ENCODE peak calls at places on chromosome 15, in five cellular contexts. I, G, M, V and N are unnamed samples.
A peak's percentile ranks its signal among the peaks of the same experiment; 100 is the strongest.

GRCh38 chr15:43410572-43411214 is 39.8 kb downstream of the TUBGCP4 start:
- DNase-seq in V (no peak), M (peak; percentile 72), G (no peak), I (no peak), N (no peak)

GRCh38 chr15:98870788-98871187 is 136.8 kb downstream of the PGPEP1L start:
- DNase-seq in I (no peak), G (no peak), M (no peak), V (no peak), N (no peak)

GRCh38 chr15:73361331-73361730 is 7.4 kb downstream of the HCN4 start:
- DNase-seq in I (no peak), G (no peak), V (no peak), M (no peak), N (no peak)

GRCh38 chr15:57436166-57436565 is 59.9 kb downstream of the CGNL1 start:
- DNase-seq in I (no peak), G (no peak), M (no peak), V (no peak), N (no peak)

GRCh38 chr15:69748131-69748530 is 295.5 kb downstream of the RPLP1 start:
- DNase-seq in V (no peak), I (no peak), G (no peak), M (no peak), N (no peak)

GRCh38 chr15:99749386-99749785 is 16.1 kb upstream of the LYSMD4 start:
- DNase-seq in G (no peak), M (no peak), I (no peak), V (peak; percentile 50), N (no peak)

GRCh38 chr15:80587816-80588456 is 107.2 kb upstream of the ABHD17C start:
- DNase-seq in G (no peak), M (no peak), V (no peak), I (no peak), N (no peak)

GRCh38 chr15:72532991-72533601 is 59.0 kb downstream of the ARIH1 start:
- DNase-seq in V (peak; percentile 12), G (no peak), M (peak; percentile 26), I (no peak), N (no peak)

GRCh38 chr15:100572362-100572983 is 29.5 kb downstream of the LINS1 start:
- DNase-seq in G (no peak), I (no peak), V (no peak), M (no peak), N (no peak)

GRCh38 chr15:80456517-80457497 is 52.6 kb downstream of the ARNT2 start:
- DNase-seq in G (no peak), V (no peak), I (no peak), M (no peak), N (no peak)

GRCh38 chr15:61228025-61228901 is 839 bp downstream of the RORA start:
- DNase-seq in I (no peak), M (no peak), V (no peak), G (no peak), N (no peak)

GRCh38 chr15:69578792-69579587 is 126.4 kb downstream of the RPLP1 start:
- DNase-seq in M (no peak), V (no peak), I (no peak), G (no peak), N (no peak)

GRCh38 chr15:45442497-45443135 is 64.3 kb upstream of the GATM start:
- DNase-seq in M (no peak), V (no peak), G (no peak), I (no peak), N (no peak)

GRCh38 chr15:50261979-50262378 is 3.5 kb downstream of the HDC start:
- DNase-seq in G (no peak), V (no peak), M (peak; percentile 58), I (no peak), N (no peak)

GRCh38 chr15:66131200-66131599 is 122.3 kb downstream of the MEGF11 start:
- DNase-seq in V (no peak), M (no peak), G (no peak), I (no peak), N (no peak)

GRCh38 chr15:32674681-32675080 is 33.2 kb downstream of the SCG5 start:
- DNase-seq in V (no peak), I (no peak), M (no peak), G (no peak), N (no peak)

GRCh38 chr15:71752604-71753289 is 57.6 kb upstream of the NR2E3 start:
- DNase-seq in V (peak; percentile 44), I (peak; percentile 37), G (no peak), M (peak; percentile 14), N (no peak)

GRCh38 chr15:44718927-44719292 is 7.6 kb downstream of the B2M start:
- DNase-seq in G (no peak), V (no peak), I (no peak), M (no peak), N (no peak)

GRCh38 chr15:89724621-89725020 is 26.4 kb downstream of the MESP1 start:
- DNase-seq in V (no peak), M (no peak), G (no peak), I (no peak), N (no peak)

GRCh38 chr15:73972984-73973682 is 19.0 kb downstream of the STOML1 start:
- DNase-seq in M (peak; percentile 89), I (peak; percentile 73), V (peak; percentile 79), G (no peak), N (peak; percentile 65)

GRCh38 chr15:92636950-92637481 is 18.6 kb downstream of the FAM174B start:
- DNase-seq in I (no peak), G (no peak), M (no peak), V (no peak), N (no peak)

GRCh38 chr15:69298697-69299441 is at the start of gene PAQR5:
- DNase-seq in G (no peak), V (no peak), M (no peak), I (no peak), N (peak; percentile 31)

GRCh38 chr15:71116366-71116765 is 1.1 kb downstream of the THSD4 start:
- DNase-seq in G (no peak), I (no peak), V (no peak), M (no peak), N (no peak)

GRCh38 chr15:99442268-99442897 is 123.4 kb upstream of the MEF2A start:
- DNase-seq in V (no peak), I (no peak), M (no peak), G (no peak), N (no peak)

GRCh38 chr15:39145854-39146253 is 435.0 kb upstream of the THBS1 start:
- DNase-seq in M (no peak), I (no peak), V (no peak), G (no peak), N (no peak)

GRCh38 chr15:85950101-85950500 is 129.6 kb upstream of the AGBL1 start:
- DNase-seq in G (peak; percentile 38), M (no peak), I (no peak), V (no peak), N (no peak)

GRCh38 chr15:96327155-96327741 is 3.3 kb upstream of the NR2F2 start:
- DNase-seq in I (no peak), V (peak; percentile 81), M (peak; percentile 85), G (peak; percentile 61), N (no peak)

GRCh38 chr15:90001062-90001682 is at the start of gene ZNF710:
- DNase-seq in G (no peak), V (no peak), M (peak; percentile 71), I (peak; percentile 61), N (peak; percentile 58)

GRCh38 chr15:72865486-72865885 is 81.9 kb upstream of the ADPGK start:
- DNase-seq in M (no peak), V (no peak), G (no peak), I (no peak), N (no peak)

GRCh38 chr15:44102675-44103254 is 92.3 kb downstream of the FRMD5 start:
- DNase-seq in V (peak; percentile 75), M (no peak), G (no peak), I (no peak), N (no peak)

GRCh38 chr15:29115093-29115991 is 154.3 kb downstream of the NSMCE3 start:
- DNase-seq in V (no peak), M (no peak), G (no peak), I (no peak), N (no peak)

GRCh38 chr15:100922192-100923040 is 3.3 kb downstream of the LRRK1 start:
- DNase-seq in I (no peak), G (no peak), M (no peak), V (no peak), N (no peak)

GRCh38 chr15:98873441-98874218 is 134.0 kb downstream of the PGPEP1L start:
- DNase-seq in I (no peak), G (no peak), V (no peak), M (no peak), N (no peak)

DNA sequence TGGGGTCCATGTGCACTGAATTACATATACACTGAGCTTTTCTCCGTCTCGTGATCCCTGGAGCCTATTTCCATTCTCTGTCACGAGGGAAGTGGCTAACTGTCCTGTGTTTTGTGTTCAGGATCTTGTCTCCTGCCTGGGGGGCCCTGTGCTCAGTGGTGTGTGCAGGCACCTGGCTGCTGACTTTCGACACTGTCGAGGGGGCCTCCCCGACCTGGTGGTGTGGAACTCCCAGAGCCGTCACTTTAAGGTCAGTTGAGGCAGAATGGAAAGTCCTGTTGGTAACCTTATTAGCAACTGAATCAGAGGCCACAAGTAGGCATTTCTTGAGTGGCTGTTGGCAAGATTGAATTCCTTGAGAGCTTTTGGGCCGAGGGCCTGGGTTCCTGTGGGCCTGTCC is 26.7 kb downstream of the FAN1 start:
- DNase-seq in G (no peak), M (no peak), V (no peak), I (no peak), N (no peak)
- TF ChIP-seq POLR2A in G (no peak), M (no peak), V (no peak), I (no peak), N (no peak)

DNA sequence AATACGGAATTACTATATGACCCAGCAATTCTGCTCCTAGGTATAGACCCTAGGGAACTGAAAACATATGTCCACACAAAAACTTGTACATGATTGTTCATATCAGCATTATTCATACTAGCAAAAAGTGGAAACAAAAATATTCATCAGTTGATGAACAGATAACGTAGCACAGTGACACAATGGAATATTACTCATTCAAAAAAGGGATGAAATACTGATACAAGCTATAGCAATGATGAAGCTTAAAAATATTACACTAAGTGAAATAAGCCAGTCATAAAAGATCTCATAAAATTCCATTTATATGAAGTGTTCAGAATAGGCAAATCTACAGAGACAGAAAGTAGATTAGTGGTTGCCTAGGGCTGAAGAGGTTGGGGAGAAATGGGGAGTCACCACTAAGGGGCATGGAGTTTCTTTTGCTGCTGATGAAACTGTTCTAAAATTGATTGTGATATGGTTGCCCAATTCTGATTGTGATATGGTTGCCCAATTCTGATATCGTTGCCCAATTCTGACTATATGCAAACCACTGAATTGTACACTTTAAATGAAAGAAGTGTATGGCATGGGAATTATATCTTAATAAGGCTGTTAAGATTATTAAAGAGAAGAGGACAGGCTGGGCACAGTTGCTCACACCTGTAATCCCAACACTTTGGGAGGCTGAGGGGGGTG is 10.6 kb downstream of the C15orf61 start:
- DNase-seq in I (no peak), G (no peak), M (no peak), V (no peak), N (no peak)
- TF ChIP-seq TAF1 in I (no peak), G (no peak), M (no peak), V (no peak), N (no peak)

GRCh38 chr15:31326729-31327673 is at the start of gene KLF13:
- DNase-seq in G (no peak), I (no peak), M (peak; percentile 55), V (no peak), N (peak; percentile 54)
- TF ChIP-seq POLR2A in G (peak; percentile 72), I (no peak), M (no peak), V (no peak), N (no peak)

DNA sequence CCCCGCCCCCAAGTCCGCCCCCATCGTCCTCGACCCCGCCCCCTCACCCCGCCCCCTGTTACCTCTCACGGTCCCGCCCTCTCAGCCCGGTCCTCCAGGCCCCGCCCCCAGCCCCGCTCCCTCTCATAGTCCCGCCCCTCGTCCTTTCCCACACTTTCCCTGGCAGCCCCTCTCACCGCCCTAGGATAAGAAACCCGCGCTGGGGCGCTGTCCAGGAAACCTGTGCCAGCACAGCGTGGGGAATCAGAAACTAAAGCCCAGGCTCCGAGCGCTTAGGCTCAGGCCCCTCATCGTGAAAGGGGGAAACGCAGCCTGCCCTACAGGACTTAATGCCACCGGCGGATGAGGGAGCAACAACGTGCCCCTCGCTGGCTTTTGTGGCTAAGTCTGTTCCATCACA is 20.9 kb downstream of the TRPM1 start:
- DNase-seq in M (peak; percentile 67), G (no peak), I (no peak), V (no peak), N (no peak)
- TF ChIP-seq TAF1 in M (no peak), G (no peak), I (no peak), V (no peak), N (no peak)